ENCODE peak calls at places on chromosomes 5 and 9, in seven cellular contexts. M is T-helper 22 cell, N is cardiac septum, Y is KBM-7, B is NCI-H774, W is ascending aorta, O is PC-3. E is an unnamed sample.

GRCh38 chr5:159515197-159515596 is 184.9 kb upstream of the IL12B start:
- DNase-seq in M (no peak), N (no peak), Y (no peak), B (no peak), W (no peak), O (no peak), E (no peak)

GRCh38 chr5:129904667-129905466 is 602 bp downstream of the CHSY3 start:
- DNase-seq in M (no peak), N (no peak), Y (no peak), B (no peak), W (peak; percentile 71), O (no peak), E (peak; percentile 15)

GRCh38 chr5:156918311-156918845 is 44.6 kb downstream of the TIMD4 start:
- DNase-seq in M (no peak), N (no peak), Y (no peak), B (no peak), W (no peak), O (no peak), E (no peak)

GRCh38 chr9:106862115-106862945 is 636 bp upstream of the ZNF462 start:
- DNase-seq in M (no peak), N (no peak), Y (peak; percentile 48), B (no peak), W (no peak), O (peak; percentile 42), E (peak; percentile 68)

GRCh38 chr9:14347408-14348224 is 33.7 kb upstream of the NFIB start:
- DNase-seq in M (no peak), N (peak; percentile 78), Y (no peak), B (no peak), W (no peak), O (peak; percentile 10), E (peak; percentile 66)

GRCh38 chr5:43702293-43702692 is 99.3 kb downstream of the NNT start:
- DNase-seq in M (no peak), N (no peak), Y (no peak), B (no peak), W (no peak), O (no peak), E (no peak)

GRCh38 chr9:88571417-88571816 is 36.4 kb downstream of the NXNL2 start:
- DNase-seq in M (no peak), N (no peak), Y (no peak), B (no peak), W (no peak), O (no peak), E (no peak)

GRCh38 chr5:141040763-141041426 is 10.3 kb upstream of the PCDHB1 start:
- DNase-seq in M (peak; percentile 36), N (peak; percentile 92), Y (peak; percentile 91), B (peak; percentile 98), W (peak; percentile 92), O (peak; percentile 95), E (peak; percentile 83)

GRCh38 chr5:115578657-115579056 is 23.6 kb downstream of the TICAM2 start:
- DNase-seq in M (no peak), N (no peak), Y (no peak), B (no peak), W (no peak), O (no peak), E (no peak)

GRCh38 chr5:2686296-2686695 is 65.2 kb downstream of the IRX2 start:
- DNase-seq in M (no peak), N (no peak), Y (no peak), B (peak; percentile 63), W (no peak), O (no peak), E (peak; percentile 66)

GRCh38 chr5:167573274-167574127 is 717.9 kb upstream of the WWC1 start:
- DNase-seq in M (no peak), N (no peak), Y (no peak), B (no peak), W (no peak), O (no peak), E (peak; percentile 64)

GRCh38 chr5:149114403-149115312 is 26.6 kb upstream of the ABLIM3 start:
- DNase-seq in M (peak; percentile 5), N (no peak), Y (peak; percentile 72), B (peak; percentile 25), W (no peak), O (peak; percentile 99), E (peak; percentile 89)